ENCODE peak calls at places on chromosomes 1 and 21, in five cellular contexts. Z is foreskin fibroblast, J is kidney, X is fibroblast of lung, M is cardiac fibroblast. F is an unnamed sample.

GRCh38 chr1:56433056-56433577 is 146.2 kb downstream of the PLPP3 start:
- DNase-seq in J (no peak), M (no peak), X (no peak), Z (no peak), F (no peak)

GRCh38 chr21:33531007-33531406 is 10.9 kb downstream of the GART start:
- DNase-seq in M (no peak), J (no peak), Z (no peak), X (no peak), F (no peak)

GRCh38 chr21:26845066-26845749 is at the start of gene ADAMTS1:
- DNase-seq in J (peak), M (peak), X (peak), Z (peak), F (peak)

GRCh38 chr1:201766117-201766863 is 62.7 kb upstream of the IPO9 start:
- DNase-seq in M (peak), J (no peak), Z (peak), X (peak), F (peak)

GRCh38 chr1:4172659-4173599 is 272.9 kb upstream of the C1orf174 start:
- DNase-seq in Z (no peak), J (no peak), M (no peak), X (no peak), F (no peak)

GRCh38 chr1:197924516-197925123 is 7.4 kb downstream of the LHX9 start:
- DNase-seq in Z (no peak), X (peak), J (no peak), M (peak), F (peak)

GRCh38 chr21:26055010-26055409 is 115.6 kb downstream of the APP start:
- DNase-seq in M (no peak), J (no peak), X (no peak), Z (no peak), F (no peak)

GRCh38 chr1:39360726-39361125 is 130.7 kb upstream of the BMP8A start:
- DNase-seq in Z (no peak), J (no peak), X (no peak), M (peak), F (no peak)

GRCh38 chr1:23854568-23854967 is 13.5 kb downstream of the FUCA1 start:
- DNase-seq in J (no peak), X (no peak), Z (peak), M (peak), F (peak)

GRCh38 chr1:233440952-233441401 is 113.5 kb downstream of the MAP3K21 start:
- DNase-seq in J (no peak), X (peak), M (peak), Z (peak), F (peak)

GRCh38 chr1:172764378-172764777 is 105.5 kb downstream of the FASLG start:
- DNase-seq in M (no peak), X (no peak), Z (no peak), J (peak), F (no peak)

GRCh38 chr1:230365723-230366307 is 60.3 kb downstream of the PGBD5 start:
- DNase-seq in J (no peak), Z (no peak), X (no peak), M (no peak), F (no peak)

GRCh38 chr21:32364387-32364786 is 28.4 kb downstream of the URB1 start:
- DNase-seq in M (no peak), Z (no peak), J (no peak), X (peak), F (no peak)

GRCh38 chr21:42225571-42226155 is 6.7 kb downstream of the ABCG1 start:
- DNase-seq in J (peak), Z (no peak), X (no peak), M (no peak), F (no peak)

GRCh38 chr1:225539575-225539974 is 111.7 kb upstream of the LBR start:
- DNase-seq in J (no peak), M (no peak), X (no peak), Z (no peak), F (no peak)

GRCh38 chr1:222060247-222060851 is 318.5 kb upstream of the DUSP10 start:
- DNase-seq in X (no peak), Z (no peak), J (no peak), M (no peak), F (no peak)

GRCh38 chr1:201222125-201222524 is 31.5 kb downstream of the IGFN1 start:
- DNase-seq in M (no peak), Z (no peak), X (no peak), J (peak), F (no peak)

GRCh38 chr1:24925082-24925779 is 4.8 kb downstream of the RUNX3 start:
- DNase-seq in X (no peak), J (no peak), M (no peak), Z (no peak), F (no peak)

GRCh38 chr1:46408356-46409062 is 14.4 kb downstream of the FAAH start:
- DNase-seq in M (peak), X (peak), J (no peak), Z (no peak), F (peak)

GRCh38 chr1:151510957-151511635 is at the start of gene CGN:
- DNase-seq in Z (peak), M (peak), X (peak), J (peak), F (peak)

GRCh38 chr1:222767152-222767571 is 30.2 kb downstream of the FAM177B start:
- DNase-seq in Z (no peak), X (no peak), M (no peak), J (no peak), F (no peak)

GRCh38 chr1:110872366-110872744 is 593 bp upstream of the CD53 start:
- DNase-seq in X (no peak), J (no peak), Z (no peak), M (no peak), F (no peak)

GRCh38 chr1:110874303-110875215 is 1.6 kb downstream of the CD53 start:
- DNase-seq in Z (no peak), X (no peak), J (no peak), M (peak), F (no peak)

GRCh38 chr1:110873856-110874255 is 908 bp downstream of the CD53 start:
- DNase-seq in J (no peak), M (no peak), X (no peak), Z (no peak), F (no peak)

GRCh38 chr1:110870721-110871388 is 2.1 kb upstream of the CD53 start:
- DNase-seq in Z (no peak), J (no peak), X (no peak), M (no peak), F (no peak)

GRCh38 chr1:110872745-110873435 is at the start of gene CD53:
- DNase-seq in M (no peak), J (no peak), X (no peak), Z (no peak), F (no peak)
- H3K4me3 ChIP-seq in M (no peak), J (peak), X (no peak), Z (no peak), F (no peak)

DNA sequence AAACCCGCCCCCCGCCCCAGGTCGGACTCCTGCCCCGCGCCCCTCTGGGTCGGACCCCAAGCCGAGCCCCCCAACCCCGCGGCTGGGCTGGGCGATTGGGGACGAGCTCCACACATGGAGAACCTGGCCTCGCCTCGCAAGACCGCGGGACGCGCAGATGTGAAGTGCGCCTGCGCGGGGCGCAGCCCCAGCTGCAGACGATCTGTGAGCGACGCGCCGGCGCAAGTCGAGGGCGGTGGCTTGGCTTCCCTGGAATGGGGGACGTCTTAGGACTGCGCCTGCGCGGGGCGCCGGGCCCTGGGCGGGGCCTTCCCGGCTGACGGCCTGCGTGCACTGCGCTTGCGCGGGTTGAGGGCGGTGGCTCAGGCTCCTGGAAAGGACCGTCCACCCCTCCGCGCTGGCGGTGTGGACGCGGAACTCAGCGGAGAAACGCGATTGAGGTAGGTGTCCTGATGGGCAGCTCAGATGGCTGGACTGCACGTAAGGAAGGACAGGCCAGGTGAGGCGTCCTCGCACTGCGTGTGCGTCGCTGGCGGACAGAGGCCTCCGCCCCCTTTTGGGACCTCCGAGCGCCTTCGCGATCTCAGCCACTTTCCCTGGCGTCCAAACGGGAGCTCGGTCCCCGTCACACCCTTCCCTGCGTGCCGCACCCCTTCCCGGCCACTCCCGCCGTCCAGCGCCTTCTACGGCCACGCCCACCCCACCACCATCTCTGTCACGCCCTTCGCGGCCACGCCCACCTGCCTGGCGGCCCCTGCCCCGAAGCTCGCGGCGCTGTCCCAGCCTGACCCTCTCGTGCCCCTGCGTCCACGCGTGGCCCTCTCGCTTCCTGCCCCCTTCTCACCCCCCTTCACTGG is at the start of gene PRMT2:
- DNase-seq in Z (peak), X (peak), M (peak), J (peak), F (peak)
- TF ChIP-seq CTCF in Z (no peak), X (no peak), M (no peak), J (no peak), F (no peak)

GRCh38 chr1:28118640-28119307 is 30.4 kb upstream of the EYA3 start:
- DNase-seq in Z (no peak), J (no peak), X (peak), M (no peak), F (no peak)
- H3K4me3 ChIP-seq in Z (no peak), J (no peak), X (no peak), M (no peak), F (no peak)

DNA sequence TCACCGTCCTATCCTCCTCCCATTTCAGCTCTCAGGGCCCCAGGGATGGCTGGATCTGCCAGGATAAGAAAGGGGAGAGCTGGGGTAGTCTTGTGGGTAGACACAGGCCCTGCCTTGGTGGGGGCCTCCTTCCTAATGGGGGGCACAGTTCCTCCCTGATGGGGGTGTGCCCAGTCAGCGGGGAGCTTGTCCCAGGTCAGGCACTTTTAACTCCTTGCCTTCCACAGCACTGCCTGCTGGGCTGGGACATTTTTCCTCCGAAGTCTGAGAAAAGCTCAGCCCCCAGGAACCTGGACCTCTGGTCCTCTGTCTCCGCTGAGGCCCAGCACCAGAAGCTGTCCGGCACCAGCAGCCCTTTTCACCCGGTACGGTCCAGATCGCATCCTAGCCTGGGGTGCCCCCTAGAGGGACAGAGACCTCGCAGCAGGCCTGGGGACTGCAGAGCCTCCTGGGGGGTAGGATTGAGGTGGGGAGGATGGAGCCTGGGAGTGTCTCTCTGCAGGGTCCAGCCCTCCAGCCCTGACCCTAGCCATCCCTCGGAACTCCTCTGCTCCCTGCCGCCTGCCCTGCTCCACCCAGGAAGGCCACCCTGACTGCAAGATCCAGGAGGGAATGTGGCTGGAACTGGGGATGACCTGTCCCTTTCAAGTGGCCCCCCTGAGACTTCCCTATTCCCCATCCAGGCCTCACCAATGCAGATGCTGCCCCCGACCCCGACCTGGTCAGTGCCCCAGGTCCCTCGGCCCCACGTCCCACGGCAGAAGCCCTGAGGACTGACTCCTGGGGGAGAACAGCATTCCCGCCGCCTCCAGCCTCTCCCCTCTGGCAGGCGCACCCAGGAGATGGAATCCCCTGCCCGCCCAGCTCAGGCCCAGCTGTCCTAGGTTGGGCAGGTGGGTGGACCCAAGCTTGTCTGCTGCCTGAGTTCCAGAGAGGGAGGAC is 12.0 kb downstream of the MIIP start:
- DNase-seq in M (peak), X (no peak), Z (peak), J (no peak), F (peak)
- TF ChIP-seq CTCF in M (peak), X (peak), Z (peak), J (peak), F (peak)

GRCh38 chr1:213366141-213366831 is 315.2 kb downstream of the RPS6KC1 start:
- DNase-seq in X (no peak), M (no peak), Z (no peak), J (no peak), F (no peak)
- H3K4me3 ChIP-seq in X (no peak), M (no peak), Z (no peak), J (no peak), F (no peak)

GRCh38 chr1:154466879-154467767 is 34.9 kb upstream of the TDRD10 start:
- DNase-seq in M (peak), X (no peak), J (no peak), Z (no peak), F (peak)
- TF ChIP-seq CTCF in M (peak), X (peak), J (no peak), Z (peak), F (peak)

DNA sequence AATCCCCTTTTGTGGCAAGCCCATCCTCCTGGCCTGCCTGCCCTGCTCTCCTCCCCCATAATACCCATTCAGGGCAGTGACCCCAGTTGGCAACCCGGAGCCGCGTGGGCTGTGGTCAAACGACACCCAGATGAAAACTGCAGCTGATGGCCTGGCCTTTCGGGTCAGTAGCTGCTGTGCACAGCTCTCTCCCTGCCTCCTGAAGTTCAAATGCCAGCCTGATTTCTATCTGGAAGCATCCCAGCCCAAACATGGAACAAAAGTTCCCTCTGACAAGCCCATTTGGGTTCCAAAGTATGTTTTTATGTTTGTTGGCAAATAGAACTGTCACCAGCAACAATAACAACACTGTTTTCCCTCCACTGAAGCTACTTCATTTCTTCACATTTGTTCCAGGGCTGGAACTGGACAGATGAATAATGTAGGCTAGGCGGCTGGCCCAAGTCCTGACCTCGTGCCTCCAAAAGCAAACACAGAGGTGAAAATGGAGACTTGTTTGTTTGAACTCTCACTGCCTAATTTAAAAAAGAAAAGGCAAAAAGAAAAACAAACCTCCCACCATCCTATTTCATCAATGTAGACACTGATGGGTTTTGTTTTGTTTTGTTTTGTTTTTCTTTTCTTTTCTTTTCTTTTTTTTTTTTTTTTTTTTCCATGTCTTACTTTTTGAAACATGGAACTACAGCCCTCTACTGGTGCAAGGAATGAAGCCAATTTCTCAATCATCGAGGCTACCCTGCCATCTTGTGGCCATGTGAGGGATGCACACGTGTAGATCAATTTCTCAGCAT is 179.0 kb downstream of the ADSS2 start:
- DNase-seq in X (peak), J (no peak), M (peak), Z (peak), F (peak)
- H3K4me3 ChIP-seq in X (no peak), J (no peak), M (no peak), Z (no peak), F (no peak)

GRCh38 chr1:29126198-29126597 is 2.5 kb upstream of the TMEM200B start:
- DNase-seq in M (no peak), X (no peak), J (no peak), Z (no peak), F (no peak)

GRCh38 chr1:29122987-29123870 is 474 bp downstream of the TMEM200B start:
- DNase-seq in J (peak), M (peak), X (peak), Z (no peak), F (peak)

GRCh38 chr1:29123871-29124365 is at the start of gene TMEM200B:
- DNase-seq in M (no peak), J (peak), Z (no peak), X (no peak), F (no peak)

GRCh38 chr1:29125237-29125641 is 1.5 kb upstream of the TMEM200B start:
- DNase-seq in Z (no peak), M (no peak), X (no peak), J (no peak), F (no peak)

DNA sequence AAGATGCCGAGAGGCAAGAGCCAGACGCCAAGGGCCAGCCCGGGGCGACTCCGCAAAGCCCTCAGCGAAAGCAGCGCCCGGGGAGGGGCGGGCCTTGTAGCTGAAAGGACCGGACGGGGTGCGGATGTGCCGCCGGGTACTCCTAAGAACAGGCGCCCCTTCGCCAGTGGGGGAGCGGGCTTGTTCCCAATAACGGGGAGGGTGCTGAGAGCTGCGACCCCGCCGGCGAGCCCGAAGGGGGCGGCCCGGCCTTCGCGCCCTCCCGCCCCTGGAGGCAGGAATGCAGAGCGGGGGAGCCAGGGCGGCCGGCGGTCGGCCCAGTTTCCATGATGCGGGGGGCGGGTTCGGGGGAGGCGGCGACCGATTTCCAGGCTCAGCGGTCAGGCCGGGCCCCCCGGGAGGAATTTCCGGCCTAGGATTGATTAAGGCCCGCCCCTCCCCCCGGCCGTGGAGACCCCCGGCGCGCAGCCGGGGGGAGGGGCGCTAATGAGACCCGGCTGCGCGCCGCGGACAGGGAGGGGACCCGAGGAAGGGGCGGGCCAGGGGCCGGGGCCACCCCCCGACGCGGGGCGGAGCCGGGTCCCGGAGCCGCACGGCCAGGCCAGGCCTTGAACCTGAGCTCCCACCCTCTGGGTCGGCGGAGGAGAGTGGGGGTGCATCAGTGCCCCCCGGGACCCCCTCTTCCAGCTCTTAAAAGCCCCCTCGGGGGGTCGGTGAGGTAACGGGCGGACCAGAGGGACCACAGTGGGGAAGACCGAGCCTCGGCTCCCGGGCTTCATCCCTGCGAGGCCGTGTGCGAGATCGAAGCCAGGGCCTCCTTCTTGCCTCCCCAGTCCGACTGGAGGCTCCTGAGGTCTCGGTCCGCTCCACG is 898 bp upstream of the TMEM200B start:
- DNase-seq in M (peak), J (peak), X (peak), Z (peak), F (peak)
- TF ChIP-seq CTCF in M (peak), J (peak), X (peak), Z (peak), F (no peak)

F was measured in fibroblast of mammary gland.